ENCODE peak calls at places on chromosomes 13 and 19, in six cellular contexts. A is brain microvascular endothelial cell, C is lower leg skin, E is tibial artery, D is GM12864, B is cardiac muscle cell. W is an unnamed sample.

GRCh38 chr13:114089751-114090400 is 42.5 kb downstream of the RASA3 start:
- DNase-seq in A (no peak), C (peak), E (no peak), D (no peak), B (no peak), W (no peak)

GRCh38 chr19:53991224-53992113 is at the start of gene CACNG6:
- DNase-seq in A (no peak), C (no peak), E (no peak), D (no peak), B (peak), W (no peak)

GRCh38 chr13:107025991-107026390 is 458.1 kb upstream of the ARGLU1 start:
- DNase-seq in A (peak), C (peak), E (peak), D (no peak), B (peak), W (no peak)

GRCh38 chr13:114067381-114067885 is 65.0 kb downstream of the RASA3 start:
- DNase-seq in A (no peak), C (no peak), E (peak), D (peak), B (peak), W (peak)

GRCh38 chr13:50167224-50167947 is 152.1 kb downstream of the KCNRG start:
- DNase-seq in A (no peak), C (no peak), E (no peak), D (no peak), B (no peak), W (no peak)

GRCh38 chr19:6730153-6730804 is 7.1 kb downstream of the GPR108 start:
- DNase-seq in A (no peak), C (no peak), E (no peak), D (no peak), B (no peak), W (no peak)

GRCh38 chr19:45271098-45271497 is 20.0 kb downstream of the MARK4 start:
- DNase-seq in A (no peak), C (no peak), E (no peak), D (no peak), B (no peak), W (no peak)

GRCh38 chr19:54231077-54231931 is 8.5 kb upstream of the LILRB3 start:
- DNase-seq in A (peak), C (peak), E (peak), D (peak), B (peak), W (peak)

GRCh38 chr13:93466502-93467036 is 240.0 kb downstream of the GPC6 start:
- DNase-seq in A (no peak), C (no peak), E (no peak), D (no peak), B (peak), W (no peak)

GRCh38 chr19:15532779-15533521 is 24.6 kb downstream of the CYP4F22 start:
- DNase-seq in A (no peak), C (no peak), E (no peak), D (no peak), B (peak), W (no peak)

GRCh38 chr13:94950303-94950702 is 238.0 kb upstream of the SOX21 start:
- DNase-seq in A (peak), C (no peak), E (no peak), D (no peak), B (peak), W (no peak)
- TF ChIP-seq CTCF in A (peak), C (no peak), E (no peak), D (no peak), B (peak), W (no peak)

GRCh38 chr13:102394158-102395053 is 7.4 kb downstream of the FGF14 start:
- DNase-seq in A (peak), C (peak), E (peak), D (peak), B (peak), W (peak)

GRCh38 chr13:102392810-102393209 is 9.0 kb downstream of the FGF14 start:
- DNase-seq in A (no peak), C (no peak), E (no peak), D (no peak), B (no peak), W (no peak)

GRCh38 chr13:102399791-102400618 is 1.8 kb downstream of the FGF14 start:
- DNase-seq in A (no peak), C (peak), E (no peak), D (no peak), B (no peak), W (peak)

GRCh38 chr13:102395939-102396338 is 5.9 kb downstream of the FGF14 start:
- DNase-seq in A (no peak), C (no peak), E (no peak), D (no peak), B (no peak), W (no peak)

GRCh38 chr13:102395174-102395573 is 6.7 kb downstream of the FGF14 start:
- DNase-seq in A (no peak), C (no peak), E (no peak), D (no peak), B (no peak), W (no peak)
- H3K4me3 ChIP-seq in A (no peak), C (no peak), E (peak), D (peak), B (peak), W (peak)

DNA sequence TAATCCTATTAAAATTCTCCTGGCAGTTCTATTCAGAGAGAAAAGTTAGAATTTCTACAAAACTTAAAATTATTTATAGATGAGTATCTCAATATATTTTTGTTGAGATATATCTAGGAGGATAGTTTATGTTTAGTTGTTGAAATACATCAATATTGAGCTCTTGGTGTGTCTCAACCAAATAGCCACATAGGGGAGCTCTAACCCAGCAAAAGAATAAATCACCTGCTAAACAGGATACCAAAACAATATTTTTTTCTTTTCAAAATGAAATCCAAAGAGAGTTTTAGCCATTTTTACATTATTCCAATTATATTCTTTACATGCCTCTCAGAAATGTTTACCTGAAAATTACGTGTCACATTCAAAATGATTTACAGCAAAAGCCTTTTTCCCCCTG is 954.7 kb downstream of the SLITRK6 start:
- DNase-seq in A (no peak), C (no peak), E (no peak), D (no peak), B (peak), W (no peak)
- TF ChIP-seq CTCF in A (peak), C (no peak), E (no peak), D (no peak), B (no peak), W (no peak)

GRCh38 chr19:41425174-41426115 is 1.7 kb downstream of the B3GNT8 start:
- DNase-seq in A (no peak), C (no peak), E (no peak), D (no peak), B (no peak), W (no peak)
- H3K4me3 ChIP-seq in A (no peak), C (no peak), E (no peak), D (no peak), B (no peak), W (no peak)

DNA sequence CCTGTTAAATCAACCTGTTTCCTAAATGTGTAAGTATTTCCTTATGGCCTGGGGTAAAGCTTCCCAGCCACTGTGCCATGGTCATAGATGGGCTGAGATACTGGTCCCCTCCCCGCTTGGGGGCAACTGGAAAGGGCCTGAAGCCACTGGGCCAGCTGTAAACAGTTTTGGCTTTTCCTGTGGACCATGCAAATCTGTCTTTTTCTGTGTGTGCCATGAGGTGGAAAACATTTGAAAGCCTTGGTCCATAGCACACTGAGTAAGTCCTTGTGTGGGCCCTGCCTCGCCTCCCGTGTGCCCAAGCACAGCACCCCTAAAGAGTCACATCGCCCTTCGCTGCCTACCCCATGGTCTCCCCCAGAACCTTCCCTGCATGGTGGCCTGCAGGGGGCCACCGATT is 52.3 kb upstream of the GPR183 start:
- DNase-seq in A (no peak), C (peak), E (no peak), D (no peak), B (no peak), W (no peak)
- TF ChIP-seq CTCF in A (no peak), C (no peak), E (no peak), D (no peak), B (no peak), W (no peak)

GRCh38 chr19:1000095-1000494 is at the start of gene GRIN3B:
- DNase-seq in A (peak), C (no peak), E (no peak), D (no peak), B (peak), W (no peak)

GRCh38 chr19:1002600-1002999 is 2.4 kb downstream of the GRIN3B start:
- DNase-seq in A (no peak), C (no peak), E (no peak), D (no peak), B (no peak), W (no peak)

GRCh38 chr19:1003283-1003682 is 3.1 kb downstream of the GRIN3B start:
- DNase-seq in A (no peak), C (no peak), E (no peak), D (no peak), B (no peak), W (no peak)

GRCh38 chr19:1000591-1001537 is 645 bp downstream of the GRIN3B start:
- DNase-seq in A (no peak), C (no peak), E (no peak), D (no peak), B (no peak), W (no peak)

DNA sequence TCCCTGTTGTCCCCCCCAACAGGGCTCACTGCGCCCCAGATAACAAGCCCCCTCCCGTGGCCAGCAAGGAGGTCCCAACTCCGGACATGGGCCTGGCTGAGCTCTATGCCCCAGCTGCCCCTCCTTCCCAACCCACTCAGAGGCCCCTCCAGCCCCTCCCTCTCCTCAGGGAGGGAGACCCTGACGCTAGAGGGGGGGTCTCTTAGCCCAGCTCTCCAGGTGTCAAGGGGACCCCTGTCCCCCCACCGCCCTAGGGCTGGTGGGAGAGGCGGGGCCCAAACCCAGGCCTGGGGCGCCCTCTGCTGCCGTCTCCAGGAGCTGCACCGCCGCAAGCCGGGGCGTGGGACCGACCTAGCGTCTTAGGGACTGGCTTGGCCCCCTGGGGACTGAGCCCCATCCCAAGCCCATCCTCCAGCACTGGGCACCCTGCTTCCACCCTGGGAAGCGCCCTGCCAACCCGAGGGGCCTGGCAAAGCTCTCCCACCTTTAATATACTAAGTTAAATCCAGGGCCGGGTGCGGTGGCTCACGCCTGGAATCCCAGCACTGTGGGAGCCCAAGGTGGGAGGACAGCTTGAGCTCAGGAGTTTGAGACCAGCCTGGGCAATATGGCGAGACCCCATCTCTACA is 1.4 kb downstream of the GRIN3B start:
- DNase-seq in A (no peak), C (no peak), E (no peak), D (no peak), B (peak), W (no peak)
- H3K4me3 ChIP-seq in A (no peak), C (no peak), E (no peak), D (no peak), B (no peak), W (no peak)

GRCh38 chr13:41401371-41401770 is 56.0 kb upstream of the RGCC start:
- DNase-seq in A (no peak), C (no peak), E (no peak), D (no peak), B (no peak), W (no peak)
- TF ChIP-seq CTCF in A (peak), C (no peak), E (no peak), D (no peak), B (no peak), W (no peak)

GRCh38 chr19:1668339-1669123 is 16.1 kb upstream of the TCF3 start:
- DNase-seq in A (no peak), C (no peak), E (no peak), D (no peak), B (peak), W (peak)
- H3K4me3 ChIP-seq in A (no peak), C (no peak), E (no peak), D (peak), B (no peak), W (peak)

GRCh38 chr19:52734340-52734892 is 428 bp downstream of the ZNF611 start:
- DNase-seq in A (peak), C (no peak), E (no peak), D (no peak), B (peak), W (no peak)

GRCh38 chr19:52739576-52739975 is 4.7 kb upstream of the ZNF611 start:
- DNase-seq in A (no peak), C (no peak), E (no peak), D (no peak), B (no peak), W (no peak)

GRCh38 chr19:52735734-52736133 is 890 bp upstream of the ZNF611 start:
- DNase-seq in A (peak), C (peak), E (peak), D (no peak), B (peak), W (no peak)

DNA sequence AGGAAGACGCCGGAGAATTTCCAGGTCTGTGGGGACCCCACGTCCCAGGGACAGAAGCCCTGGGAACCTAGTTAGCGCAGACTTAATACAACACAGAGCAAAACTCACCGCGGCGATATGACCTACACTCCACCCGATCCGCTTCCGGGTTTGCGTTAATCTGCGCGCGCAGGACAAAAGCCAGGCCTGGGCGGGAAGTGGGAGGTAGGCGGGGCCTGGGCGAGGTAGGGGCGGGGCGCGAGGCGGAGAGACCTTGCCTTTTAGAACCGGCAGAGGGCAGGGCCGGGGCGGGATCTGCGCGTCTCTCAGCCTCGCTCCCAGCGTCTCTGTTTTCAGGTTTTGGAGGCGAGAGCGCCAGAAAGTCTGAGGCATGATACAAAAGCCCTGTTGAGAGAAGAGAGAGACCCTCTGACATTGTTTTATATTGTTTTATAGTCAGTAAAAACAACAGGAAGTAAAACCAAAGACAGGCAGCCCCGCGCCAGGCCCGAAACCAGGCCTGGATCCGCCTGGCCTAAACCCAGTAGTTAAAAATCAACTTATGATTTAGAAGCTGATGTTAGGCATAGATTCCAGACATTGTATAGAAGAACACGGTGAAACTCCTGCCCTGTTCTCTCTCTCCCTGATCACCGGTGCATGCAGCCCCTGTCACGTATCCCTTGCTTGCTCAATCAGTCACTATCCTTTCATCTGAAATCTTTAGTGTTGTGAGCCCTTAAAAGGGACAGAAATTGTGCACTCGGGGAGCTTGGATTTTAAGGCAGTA is at the start of gene ZNF611:
- DNase-seq in A (peak), C (peak), E (peak), D (peak), B (peak), W (peak)
- TF ChIP-seq CTCF in A (peak), C (no peak), E (peak), D (peak), B (peak), W (peak)

W was measured in GM06990.